ENCODE peak calls at places on chromosomes 12 and 14, in eight cellular contexts. N is activated CD4-positive, alpha-beta T cell treated with anti-CD3 and anti-CD28 coated beads for 48 hours; I is GM04503; Y is left ventricle myocardium inferior; Q is psoas muscle; S is IMR-90; F is germinal center; J is Caki2. C is an unnamed sample.

GRCh38 chr12:4118017-4118510 is 155.5 kb upstream of the CCND2 start:
- DNase-seq in N (no peak), I (no peak), Y (peak), Q (no peak), S (peak), F (peak), J (no peak), C (no peak)

GRCh38 chr12:7989827-7990491 is 42.6 kb upstream of the FOXJ2 start:
- DNase-seq in N (peak), I (no peak), Y (peak), Q (peak), S (peak), F (no peak), J (no peak), C (no peak)

GRCh38 chr14:55951366-55952206 is 166.6 kb upstream of the PELI2 start:
- DNase-seq in N (no peak), I (no peak), Y (no peak), Q (no peak), S (no peak), F (no peak), J (no peak), C (no peak)

GRCh38 chr12:94145231-94145979 is 3.0 kb upstream of the PLXNC1 start:
- DNase-seq in N (no peak), I (no peak), Y (no peak), Q (no peak), S (peak), F (no peak), J (no peak), C (no peak)

GRCh38 chr14:103890052-103890371 is 38.2 kb upstream of the TDRD9 start:
- DNase-seq in N (no peak), I (no peak), Y (no peak), Q (no peak), S (no peak), F (no peak), J (no peak), C (no peak)

GRCh38 chr12:108653082-108653516 is 19.4 kb upstream of the SELPLG start:
- DNase-seq in N (no peak), I (no peak), Y (no peak), Q (no peak), S (no peak), F (no peak), J (no peak), C (no peak)

GRCh38 chr12:2640709-2641108 is 154.1 kb upstream of the FKBP4 start:
- DNase-seq in N (peak), I (peak), Y (peak), Q (no peak), S (peak), F (no peak), J (peak), C (peak)

GRCh38 chr14:32491413-32492016 is 162.4 kb downstream of the AKAP6 start:
- DNase-seq in N (no peak), I (no peak), Y (no peak), Q (no peak), S (no peak), F (no peak), J (no peak), C (no peak)

GRCh38 chr12:106759526-106760183 is 14.8 kb upstream of the RIC8B start:
- DNase-seq in N (no peak), I (no peak), Y (no peak), Q (no peak), S (no peak), F (no peak), J (no peak), C (no peak)

GRCh38 chr12:28191018-28191595 is 851 bp downstream of the CCDC91 start:
- DNase-seq in N (peak), I (peak), Y (no peak), Q (no peak), S (peak), F (peak), J (no peak), C (peak)

GRCh38 chr12:110906516-110906915 is 13.9 kb downstream of the MYL2 start:
- DNase-seq in N (no peak), I (no peak), Y (no peak), Q (no peak), S (no peak), F (no peak), J (no peak), C (no peak)

GRCh38 chr12:131454418-131455217 is 256.3 kb upstream of the SFSWAP start:
- DNase-seq in N (peak), I (no peak), Y (no peak), Q (no peak), S (no peak), F (peak), J (peak), C (no peak)

GRCh38 chr12:3727877-3728632 is 24.9 kb downstream of the CRACR2A start:
- DNase-seq in N (peak), I (no peak), Y (no peak), Q (no peak), S (peak), F (no peak), J (no peak), C (no peak)

GRCh38 chr14:104072586-104072985 is 12.9 kb upstream of the ASPG start:
- DNase-seq in N (no peak), I (no peak), Y (no peak), Q (no peak), S (no peak), F (no peak), J (no peak), C (peak)

GRCh38 chr12:45309826-45310626 is 94.1 kb downstream of the ANO6 start:
- DNase-seq in N (no peak), I (peak), Y (no peak), Q (no peak), S (peak), F (no peak), J (no peak), C (no peak)

GRCh38 chr14:53209370-53209769 is 56.2 kb upstream of the DDHD1 start:
- DNase-seq in N (no peak), I (no peak), Y (no peak), Q (no peak), S (no peak), F (no peak), J (no peak), C (no peak)

GRCh38 chr14:90275820-90276219 is 19.5 kb downstream of the PSMC1 start:
- DNase-seq in N (peak), I (no peak), Y (no peak), Q (no peak), S (no peak), F (no peak), J (no peak), C (no peak)

GRCh38 chr14:24037658-24038037 is 14.2 kb upstream of the CARMIL3 start:
- DNase-seq in N (no peak), I (no peak), Y (no peak), Q (peak), S (no peak), F (no peak), J (no peak), C (no peak)

GRCh38 chr14:22886500-22887259 is 3.7 kb downstream of the REM2 start:
- DNase-seq in N (peak), I (no peak), Y (peak), Q (peak), S (peak), F (peak), J (peak), C (no peak)

GRCh38 chr12:104485651-104486341 is 29.0 kb downstream of the CHST11 start:
- DNase-seq in N (peak), I (no peak), Y (no peak), Q (no peak), S (no peak), F (no peak), J (no peak), C (no peak)

GRCh38 chr12:53735-54095 is 12.9 kb upstream of the IQSEC3 start:
- DNase-seq in N (no peak), I (no peak), Y (no peak), Q (no peak), S (no peak), F (no peak), J (no peak), C (no peak)

GRCh38 chr14:64388533-64389243 is 535 bp downstream of the MTHFD1 start:
- DNase-seq in N (peak), I (peak), Y (peak), Q (no peak), S (peak), F (peak), J (peak), C (peak)

GRCh38 chr12:40162022-40162421 is 56.1 kb upstream of the SLC2A13 start:
- DNase-seq in N (no peak), I (no peak), Y (no peak), Q (no peak), S (no peak), F (no peak), J (no peak), C (no peak)

GRCh38 chr12:29026419-29026818 is 122.7 kb upstream of the FAR2 start:
- DNase-seq in N (no peak), I (no peak), Y (no peak), Q (no peak), S (no peak), F (no peak), J (no peak), C (no peak)

C was measured in HS-5.